ENCODE peak calls at places on chromosomes 13 and 19, in five cellular contexts. J is fibroblast of pulmonary artery, U is GM12865, Y is GM23338, S is neural progenitor cell. Q is an unnamed sample.

GRCh38 chr13:77779461-77780272 is 82.2 kb downstream of the SLAIN1 start:
- DNase-seq in J (peak), U (peak), Y (peak), S (peak), Q (peak)

GRCh38 chr13:48485447-48485846 is 47.4 kb downstream of the RCBTB2 start:
- DNase-seq in J (no peak), U (no peak), Y (no peak), S (no peak), Q (no peak)

GRCh38 chr13:39052944-39053343 is 14.7 kb downstream of the NHLRC3 start:
- DNase-seq in J (no peak), U (no peak), Y (no peak), S (no peak), Q (no peak)

GRCh38 chr13:26721251-26721939 is 39.2 kb downstream of the GPR12 start:
- DNase-seq in J (no peak), U (peak), Y (no peak), S (no peak), Q (no peak)

GRCh38 chr13:56457535-56458200 is 683.0 kb upstream of the PRR20A start:
- DNase-seq in J (no peak), U (no peak), Y (no peak), S (no peak), Q (no peak)

GRCh38 chr13:107211073-107211472 is 643.1 kb upstream of the ARGLU1 start:
- DNase-seq in J (peak), U (peak), Y (peak), S (peak), Q (peak)

GRCh38 chr19:49873834-49874233 is 3.3 kb downstream of the AKT1S1 start:
- DNase-seq in J (no peak), U (no peak), Y (no peak), S (no peak), Q (no peak)

GRCh38 chr13:34076943-34077703 is 259.2 kb downstream of the RFC3 start:
- DNase-seq in J (peak), U (peak), Y (peak), S (peak), Q (no peak)

GRCh38 chr13:67437246-67437645 is 207.1 kb upstream of the PCDH9 start:
- DNase-seq in J (no peak), U (no peak), Y (no peak), S (no peak), Q (no peak)

GRCh38 chr13:66665991-66666390 is 564.1 kb downstream of the PCDH9 start:
- DNase-seq in J (peak), U (peak), Y (peak), S (peak), Q (no peak)

GRCh38 chr19:19217110-19217509 is 5.4 kb downstream of the NCAN start:
- DNase-seq in J (peak), U (peak), Y (peak), S (no peak), Q (no peak)

GRCh38 chr13:90867336-90867683 is 480.2 kb upstream of the MIR17HG start:
- DNase-seq in J (peak), U (peak), Y (peak), S (peak), Q (peak)

GRCh38 chr19:46533085-46534081 is 37.7 kb upstream of the PNMA8B start:
- DNase-seq in J (no peak), U (no peak), Y (peak), S (peak), Q (no peak)

GRCh38 chr19:411723-412355 is 2.9 kb upstream of the C2CD4C start:
- DNase-seq in J (no peak), U (no peak), Y (no peak), S (no peak), Q (no peak)

GRCh38 chr13:93534181-93534700 is 307.6 kb downstream of the GPC6 start:
- DNase-seq in J (peak), U (no peak), Y (no peak), S (no peak), Q (no peak)

GRCh38 chr19:2273356-2274184 is 8.4 kb downstream of the PEAK3 start:
- DNase-seq in J (peak), U (peak), Y (peak), S (peak), Q (peak)

GRCh38 chr19:37218592-37218935 is 550 bp downstream of the ZNF383 start:
- DNase-seq in J (peak), U (peak), Y (no peak), S (no peak), Q (no peak)

GRCh38 chr13:26621731-26622401 is 64.4 kb downstream of the WASF3 start:
- DNase-seq in J (no peak), U (no peak), Y (no peak), S (no peak), Q (no peak)

GRCh38 chr19:58409010-58409790 is 751 bp downstream of the ZNF584 start:
- DNase-seq in J (no peak), U (peak), Y (peak), S (peak), Q (no peak)

GRCh38 chr19:48925240-48925843 is 8.2 kb upstream of the DHDH start:
- DNase-seq in J (peak), U (no peak), Y (no peak), S (no peak), Q (no peak)

GRCh38 chr19:11446652-11447301 is 11.3 kb downstream of the PRKCSH start:
- DNase-seq in J (peak), U (no peak), Y (peak), S (peak), Q (peak)

GRCh38 chr19:412356-413355 is 3.7 kb upstream of the C2CD4C start:
- DNase-seq in J (no peak), U (no peak), Y (peak), S (peak), Q (no peak)

GRCh38 chr13:52371736-52372247 is 34.2 kb downstream of the THSD1 start:
- DNase-seq in J (peak), U (no peak), Y (no peak), S (peak), Q (no peak)

GRCh38 chr19:17281391-17282304 is at the start of gene ANKLE1:
- DNase-seq in J (peak), U (peak), Y (peak), S (peak), Q (peak)

GRCh38 chr13:28313579-28313978 is 175.2 kb downstream of the PAN3 start:
- DNase-seq in J (peak), U (peak), Y (peak), S (peak), Q (peak)

GRCh38 chr13:24233351-24233901 is 72.9 kb downstream of the SPATA13 start:
- DNase-seq in J (peak), U (no peak), Y (peak), S (peak), Q (no peak)

GRCh38 chr13:79722885-79723445 is 242.0 kb downstream of the NDFIP2 start:
- DNase-seq in J (no peak), U (no peak), Y (no peak), S (no peak), Q (no peak)

GRCh38 chr13:40043759-40044158 is 388.3 kb downstream of the COG6 start:
- DNase-seq in J (no peak), U (no peak), Y (no peak), S (peak), Q (no peak)

GRCh38 chr13:96816261-96816660 is 178.0 kb downstream of the OXGR1 start:
- DNase-seq in J (peak), U (no peak), Y (no peak), S (no peak), Q (no peak)

GRCh38 chr13:103638706-103639105 is 572.5 kb upstream of the SLC10A2 start:
- DNase-seq in J (no peak), U (no peak), Y (no peak), S (no peak), Q (no peak)

DNA sequence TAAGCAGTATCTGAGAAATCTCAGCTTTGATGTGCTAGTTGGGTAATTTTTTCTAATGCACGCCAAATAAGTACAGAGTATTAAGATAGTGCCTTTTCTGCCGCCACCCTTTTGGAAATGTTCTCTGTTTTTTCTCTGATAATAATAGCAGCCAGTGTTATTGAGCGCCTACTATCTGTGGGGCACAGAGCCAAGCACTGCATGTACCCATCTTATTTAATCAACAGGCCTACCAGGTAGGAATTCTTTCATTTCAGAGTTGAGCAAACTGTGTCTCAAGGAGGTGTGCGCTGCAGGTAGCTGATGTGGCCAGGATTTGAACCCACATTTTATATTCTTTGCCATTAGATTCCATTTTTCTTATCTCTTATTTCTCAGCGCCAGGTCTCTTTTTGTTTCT is 1.4 kb downstream of the EPN1 start:
- DNase-seq in J (peak), U (no peak), Y (no peak), S (no peak), Q (no peak)
- TF ChIP-seq CTCF in J (peak), U (no peak), Y (no peak), S (no peak), Q (no peak)

DNA sequence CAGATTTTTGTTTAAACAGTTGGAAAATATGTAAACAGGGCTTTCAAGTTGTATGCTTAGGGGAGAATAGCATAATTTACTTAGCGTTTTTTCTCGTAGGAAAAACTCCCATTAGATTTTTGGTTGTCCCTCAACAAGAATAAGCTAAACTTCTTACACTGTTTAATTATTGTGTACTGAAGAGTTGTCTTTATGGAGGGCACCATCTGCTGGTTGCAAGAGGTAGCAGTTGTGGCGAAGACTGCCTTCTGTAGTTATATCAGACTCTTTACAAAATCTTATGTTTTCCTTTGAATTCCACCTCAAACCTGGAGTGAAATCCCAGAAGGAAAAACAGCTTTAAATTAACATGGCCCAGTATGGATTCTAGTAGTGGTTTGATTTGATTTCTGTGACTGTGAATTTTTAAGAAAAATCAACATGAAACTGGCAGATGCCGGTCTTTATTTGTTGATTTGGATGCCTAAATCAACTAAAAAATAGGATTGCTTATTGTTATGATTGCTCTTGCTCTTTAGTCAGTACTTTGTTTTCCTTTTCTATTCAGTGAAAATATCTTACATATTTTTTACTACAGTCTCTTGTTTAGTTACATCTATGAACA is 53.4 kb downstream of the PDS5B start:
- DNase-seq in J (peak), U (peak), Y (peak), S (peak), Q (peak)
- TF ChIP-seq CTCF in J (peak), U (peak), Y (peak), S (peak), Q (peak)

DNA sequence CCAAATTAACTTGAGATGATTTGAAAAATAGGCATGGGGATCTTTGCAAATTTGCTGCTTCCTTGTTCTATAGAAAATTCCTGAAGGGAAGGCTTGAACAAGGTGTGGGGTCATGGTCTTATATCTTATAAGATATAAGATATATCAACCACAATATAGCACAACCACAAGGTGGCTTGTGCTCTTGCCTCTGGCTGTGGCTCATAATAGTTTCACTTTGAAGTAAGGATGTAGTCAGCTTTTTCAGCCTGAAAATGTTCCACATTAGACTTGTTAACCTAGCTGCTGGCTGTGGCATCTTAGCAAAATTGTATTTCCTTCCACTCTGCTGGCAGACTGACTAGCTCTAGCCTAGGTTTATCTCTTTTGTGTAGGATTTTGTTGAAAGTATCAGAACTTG is 169.7 kb downstream of the KLF5 start:
- DNase-seq in J (peak), U (no peak), Y (no peak), S (no peak), Q (no peak)
- TF ChIP-seq CTCF in J (peak), U (no peak), Y (peak), S (no peak), Q (no peak)

GRCh38 chr13:45492538-45492937 is 27.8 kb downstream of the COG3 start:
- DNase-seq in J (peak), U (no peak), Y (no peak), S (no peak), Q (no peak)

GRCh38 chr13:45490068-45490467 is 25.3 kb downstream of the COG3 start:
- DNase-seq in J (no peak), U (peak), Y (peak), S (no peak), Q (no peak)
- TF ChIP-seq CTCF in J (peak), U (peak), Y (peak), S (peak), Q (peak)

GRCh38 chr19:33862991-33863390 is 66.3 kb downstream of the KCTD15 start:
- DNase-seq in J (no peak), U (no peak), Y (no peak), S (no peak), Q (no peak)

GRCh38 chr19:33863436-33863835 is 66.8 kb downstream of the KCTD15 start:
- DNase-seq in J (no peak), U (no peak), Y (no peak), S (no peak), Q (no peak)

GRCh38 chr19:33861950-33862349 is 65.3 kb downstream of the KCTD15 start:
- DNase-seq in J (no peak), U (no peak), Y (no peak), S (no peak), Q (no peak)

GRCh38 chr19:33860691-33861090 is 64.0 kb downstream of the KCTD15 start:
- DNase-seq in J (no peak), U (no peak), Y (no peak), S (no peak), Q (no peak)

DNA sequence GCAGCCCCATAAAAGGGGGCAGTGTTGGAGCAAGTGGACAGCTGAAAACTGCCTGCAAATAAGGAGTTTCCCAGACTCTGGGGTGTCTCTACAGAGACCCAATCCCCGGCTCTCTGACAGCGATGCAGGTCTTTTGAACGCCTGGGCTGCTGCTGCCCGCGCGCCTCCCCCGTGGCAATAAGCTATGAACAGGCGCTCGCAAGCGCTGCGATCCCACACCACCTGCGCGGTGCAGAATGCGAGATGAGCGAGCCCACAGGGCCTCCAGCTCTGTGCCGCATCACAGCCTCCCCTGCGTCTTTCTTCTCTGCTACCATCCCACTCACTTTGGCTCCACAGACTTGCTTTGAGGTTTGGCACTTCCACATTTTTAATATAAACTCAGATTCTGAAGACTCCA is 62.3 kb downstream of the KCTD15 start:
- DNase-seq in J (no peak), U (no peak), Y (no peak), S (no peak), Q (no peak)
- TF ChIP-seq CTCF in J (no peak), U (no peak), Y (no peak), S (no peak), Q (no peak)